ENCODE peak calls at places on chromosomes 11 and 22, in eight cellular contexts. X is T-helper 9 cell; B is head of caudate nucleus; P is HCEC 1CT; T is NCI-H1417; V is neural crest cell; A is T-cell; K is stimulated activated CD8-positive, alpha-beta memory T cell treated with anti-CD3 and anti-CD28 coated beads, Interleukin-7, amount 100 ng/mL, for 24 hours. J is an unnamed sample.
A peak's percentile ranks its signal among the peaks of the same experiment; 100 is the strongest.

GRCh38 chr11:84788220-84788619 is 838.9 kb downstream of the DLG2 start:
- DNase-seq in B (no peak), X (no peak), A (no peak), T (no peak), P (peak; percentile 10), V (no peak), K (no peak), J (no peak)

GRCh38 chr22:43946391-43946680 is 8.9 kb upstream of the SAMM50 start:
- DNase-seq in A (no peak), B (no peak), K (no peak), X (no peak), V (no peak), T (no peak), P (no peak), J (no peak)

GRCh38 chr22:45731041-45731797 is 59.6 kb downstream of the ATXN10 start:
- DNase-seq in X (no peak), P (peak; percentile 9), A (no peak), K (no peak), V (no peak), B (no peak), T (no peak), J (no peak)

GRCh38 chr22:38347944-38348750 is 30.9 kb upstream of the CSNK1E start:
- DNase-seq in T (no peak), X (no peak), B (no peak), K (no peak), V (no peak), P (no peak), A (no peak), J (no peak)

GRCh38 chr11:88596786-88597185 is 259.2 kb upstream of the CTSC start:
- DNase-seq in V (no peak), P (no peak), X (no peak), K (no peak), B (no peak), T (no peak), A (no peak), J (no peak)

GRCh38 chr11:1487851-1488574 is 1.4 kb upstream of the MOB2 start:
- DNase-seq in A (no peak), X (no peak), B (no peak), K (no peak), P (no peak), V (no peak), T (no peak), J (no peak)

GRCh38 chr11:68783216-68783821 is 32.0 kb upstream of the TESMIN start:
- DNase-seq in T (no peak), P (no peak), A (no peak), K (no peak), B (no peak), X (no peak), V (no peak), J (no peak)

GRCh38 chr22:32839776-32840571 is 38.5 kb downstream of the TIMP3 start:
- DNase-seq in P (no peak), V (no peak), T (no peak), A (no peak), B (no peak), X (no peak), K (no peak), J (no peak)

GRCh38 chr11:12112731-12113130 is 2.3 kb downstream of the MICAL2 start:
- DNase-seq in A (no peak), K (no peak), X (no peak), P (no peak), V (no peak), B (no peak), T (no peak), J (no peak)

GRCh38 chr11:76735218-76735480 is 48.0 kb upstream of the TSKU start:
- DNase-seq in P (no peak), T (no peak), K (no peak), A (no peak), X (no peak), B (no peak), V (no peak), J (no peak)

GRCh38 chr11:119747868-119748660 is 19.1 kb upstream of the NECTIN1 start:
- DNase-seq in P (no peak), X (no peak), V (no peak), B (no peak), K (no peak), T (no peak), A (no peak), J (no peak)

GRCh38 chr11:13008625-13009475 is at the start of gene RASSF10:
- DNase-seq in V (peak; percentile 80), K (no peak), B (peak; percentile 41), P (no peak), T (peak; percentile 70), X (no peak), A (no peak), J (peak; percentile 75)

GRCh38 chr22:28369849-28370248 is 309.8 kb downstream of the TTC28 start:
- DNase-seq in P (no peak), K (no peak), T (no peak), X (no peak), V (no peak), B (no peak), A (no peak), J (no peak)

GRCh38 chr11:28679795-28680194 is 571.6 kb downstream of the METTL15 start:
- DNase-seq in P (peak; percentile 66), K (no peak), X (no peak), V (no peak), T (no peak), A (no peak), B (no peak), J (no peak)

GRCh38 chr22:40036591-40037225 is 42.0 kb downstream of the FAM83F start:
- DNase-seq in K (no peak), V (peak; percentile 67), B (peak; percentile 74), A (peak; percentile 30), P (peak; percentile 75), T (peak; percentile 19), X (peak; percentile 28), J (peak; percentile 66)

GRCh38 chr11:68386331-68386978 is 74.1 kb downstream of the LRP5 start:
- DNase-seq in B (no peak), V (no peak), X (no peak), P (no peak), K (no peak), T (no peak), A (no peak), J (no peak)

GRCh38 chr11:11215944-11216343 is 137.1 kb downstream of the CSNK2A3 start:
- DNase-seq in P (no peak), V (no peak), A (no peak), T (no peak), K (no peak), X (no peak), B (peak; percentile 45), J (no peak)

GRCh38 chr11:126149759-126150236 is 61.7 kb downstream of the RPUSD4 start:
- DNase-seq in T (no peak), B (no peak), K (no peak), A (no peak), X (no peak), V (no peak), P (no peak), J (no peak)

GRCh38 chr11:48052183-48053040 is 72.1 kb downstream of the PTPRJ start:
- DNase-seq in P (no peak), V (no peak), T (no peak), X (no peak), A (no peak), K (no peak), B (no peak), J (no peak)

GRCh38 chr22:43777204-43777671 is 34.9 kb downstream of the EFCAB6 start:
- DNase-seq in X (no peak), B (peak; percentile 60), A (no peak), K (no peak), P (peak; percentile 32), T (no peak), V (no peak), J (no peak)

GRCh38 chr22:48704335-48704734 is 1123.3 kb downstream of the BRD1 start:
- DNase-seq in V (no peak), T (no peak), X (no peak), P (no peak), K (no peak), A (no peak), B (peak; percentile 24), J (no peak)

GRCh38 chr11:83159901-83160865 is 3.3 kb downstream of the PCF11 start:
- DNase-seq in P (peak; percentile 50), T (no peak), K (no peak), B (no peak), V (no peak), X (no peak), A (no peak), J (no peak)

GRCh38 chr11:65814131-65814959 is 19.4 kb upstream of the SNX32 start:
- DNase-seq in K (no peak), X (no peak), V (no peak), P (no peak), B (peak; percentile 44), A (no peak), T (no peak), J (no peak)

GRCh38 chr11:67640021-67640757 is 626 bp upstream of the TBX10 start:
- DNase-seq in K (peak; percentile 36), A (peak; percentile 58), P (peak; percentile 30), T (peak; percentile 60), B (peak; percentile 80), V (peak; percentile 73), X (peak; percentile 50), J (no peak)

GRCh38 chr22:46592390-46592872 is 27.8 kb upstream of the GRAMD4 start:
- DNase-seq in T (no peak), A (peak; percentile 46), X (no peak), B (peak; percentile 55), K (peak; percentile 33), V (no peak), P (no peak), J (no peak)

GRCh38 chr11:94623120-94623735 is 56.1 kb downstream of the PIWIL4 start:
- DNase-seq in A (peak; percentile 17), T (peak; percentile 78), V (peak; percentile 59), B (peak; percentile 46), P (peak; percentile 69), X (peak; percentile 2), K (no peak), J (peak; percentile 78)

GRCh38 chr22:49657275-49657973 is 170.2 kb downstream of the BRD1 start:
- DNase-seq in X (peak; percentile 40), A (peak; percentile 65), V (no peak), K (peak; percentile 55), T (no peak), B (peak; percentile 24), P (no peak), J (no peak)

GRCh38 chr11:103798456-103798855 is 238.0 kb upstream of the DDI1 start:
- DNase-seq in X (no peak), B (no peak), K (no peak), T (no peak), V (no peak), A (no peak), P (peak; percentile 21), J (no peak)